ENCODE peak calls at places on chromosomes 4 and X, in six cellular contexts. D, I, O, T, Z and M are unnamed samples.

GRCh38 chr4:181952478-181952877 is 290.7 kb upstream of the TENM3 start:
- DNase-seq in D (peak), I (peak), O (peak), T (peak), Z (no peak), M (peak)

GRCh38 chr4:153467154-153467896 is 1.2 kb downstream of the TMEM131L start:
- DNase-seq in D (peak), I (peak), O (peak), T (peak), Z (peak), M (peak)

GRCh38 chr4:105496899-105497298 is 23.0 kb upstream of the PPA2 start:
- DNase-seq in D (no peak), I (no peak), O (no peak), T (no peak), Z (no peak), M (no peak)

GRCh38 chr4:40992472-40993298 is 221.7 kb downstream of the APBB2 start:
- DNase-seq in D (no peak), I (peak), O (no peak), T (no peak), Z (no peak), M (no peak)

GRCh38 chr4:143482753-143483362 is 30.6 kb upstream of the SMARCA5 start:
- DNase-seq in D (peak), I (peak), O (no peak), T (no peak), Z (no peak), M (no peak)

GRCh38 chr4:3016839-3017410 is 53.6 kb downstream of the GRK4 start:
- DNase-seq in D (no peak), I (no peak), O (no peak), T (no peak), Z (no peak), M (no peak)

GRCh38 chrX:78024349-78025108 is 55.1 kb upstream of the PGAM4 start:
- DNase-seq in D (peak), I (peak), O (no peak), T (peak), Z (peak), M (no peak)

GRCh38 chrX:101232316-101232715 is 12.7 kb downstream of the DRP2 start:
- DNase-seq in D (no peak), I (no peak), O (no peak), T (no peak), Z (no peak), M (no peak)

GRCh38 chr4:174828845-174829701 is at the start of gene GLRA3:
- DNase-seq in D (peak), I (peak), O (no peak), T (peak), Z (peak), M (no peak)

GRCh38 chr4:126701756-126702155 is 931.0 kb upstream of the INTU start:
- DNase-seq in D (no peak), I (peak), O (no peak), T (no peak), Z (no peak), M (no peak)

GRCh38 chr4:140829825-140830224 is 73.6 kb upstream of the TBC1D9 start:
- DNase-seq in D (no peak), I (no peak), O (no peak), T (no peak), Z (no peak), M (no peak)

GRCh38 chr4:62917649-62918048 is 1491.6 kb downstream of the TECRL start:
- DNase-seq in D (no peak), I (peak), O (no peak), T (no peak), Z (no peak), M (no peak)

GRCh38 chr4:77344784-77345183 is 187.8 kb downstream of the CCNG2 start:
- DNase-seq in D (no peak), I (no peak), O (no peak), T (no peak), Z (no peak), M (no peak)

GRCh38 chr4:74751247-74751646 is 43.1 kb downstream of the BTC start:
- DNase-seq in D (no peak), I (no peak), O (no peak), T (no peak), Z (no peak), M (no peak)

GRCh38 chr4:25253072-25253447 is 19.2 kb downstream of the PI4K2B start:
- DNase-seq in D (no peak), I (peak), O (no peak), T (no peak), Z (no peak), M (no peak)

GRCh38 chr4:633406-633805 is 8.0 kb downstream of the PDE6B start:
- DNase-seq in D (no peak), I (no peak), O (no peak), T (no peak), Z (no peak), M (no peak)

GRCh38 chr4:62622084-62622483 is 1422.0 kb downstream of the ADGRL3 start:
- DNase-seq in D (no peak), I (no peak), O (no peak), T (no peak), Z (no peak), M (no peak)

GRCh38 chrX:82081027-82081426 is 879.1 kb downstream of the SH3BGRL start:
- DNase-seq in D (no peak), I (no peak), O (no peak), T (no peak), Z (no peak), M (no peak)

GRCh38 chrX:9362529-9362928 is 102.3 kb upstream of the TBL1X start:
- DNase-seq in D (no peak), I (no peak), O (no peak), T (no peak), Z (no peak), M (no peak)

GRCh38 chr4:99811850-99812249 is 4.8 kb upstream of the DAPP1 start:
- DNase-seq in D (no peak), I (peak), O (no peak), T (peak), Z (peak), M (peak)

GRCh38 chr4:76989391-76990061 is 40.0 kb downstream of the SEPTIN11 start:
- DNase-seq in D (no peak), I (no peak), O (no peak), T (no peak), Z (no peak), M (no peak)

GRCh38 chrX:97539970-97540519 is 656.3 kb downstream of the RPA4 start:
- DNase-seq in D (no peak), I (no peak), O (no peak), T (no peak), Z (no peak), M (no peak)

GRCh38 chrX:107290019-107290418 is 83.6 kb downstream of the DNAAF6 start:
- DNase-seq in D (no peak), I (peak), O (no peak), T (no peak), Z (no peak), M (no peak)

GRCh38 chr4:5708171-5708828 is at the start of gene EVC2:
- DNase-seq in D (peak), I (peak), O (peak), T (peak), Z (peak), M (peak)

GRCh38 chrX:134622056-134622812 is 36.0 kb downstream of the PLAC1 start:
- DNase-seq in D (peak), I (peak), O (no peak), T (no peak), Z (no peak), M (no peak)

GRCh38 chr4:77201857-77202256 is 44.9 kb downstream of the CCNG2 start:
- DNase-seq in D (no peak), I (peak), O (no peak), T (no peak), Z (no peak), M (no peak)

GRCh38 chr4:55592014-55592413 is at the start of gene PDCL2:
- DNase-seq in D (no peak), I (no peak), O (no peak), T (no peak), Z (no peak), M (no peak)

GRCh38 chr4:161419822-161420221 is 744.0 kb downstream of the FSTL5 start:
- DNase-seq in D (no peak), I (peak), O (peak), T (no peak), Z (no peak), M (no peak)

GRCh38 chr4:1757836-1758235 is 35.3 kb upstream of the FGFR3 start:
- DNase-seq in D (no peak), I (no peak), O (no peak), T (no peak), Z (no peak), M (no peak)

GRCh38 chr4:15106417-15106816 is 104.1 kb downstream of the CPEB2 start:
- DNase-seq in D (no peak), I (no peak), O (no peak), T (no peak), Z (no peak), M (no peak)

GRCh38 chrX:138127314-138127713 is 561.4 kb downstream of the ZIC3 start:
- DNase-seq in D (no peak), I (peak), O (no peak), T (no peak), Z (no peak), M (no peak)

GRCh38 chrX:138128025-138128671 is 562.2 kb downstream of the ZIC3 start:
- DNase-seq in D (peak), I (peak), O (no peak), T (peak), Z (no peak), M (peak)
- TF ChIP-seq CTCF in D (peak), I (peak), O (no peak), T (peak), Z (peak), M (no peak)

GRCh38 chr4:71526626-71527406 is 188.0 kb downstream of the SLC4A4 start:
- DNase-seq in D (no peak), I (no peak), O (no peak), T (no peak), Z (no peak), M (no peak)
- TF ChIP-seq CTCF in D (no peak), I (no peak), O (no peak), T (no peak), Z (no peak), M (no peak)

GRCh38 chr4:183721207-183722081 is 62.4 kb downstream of the TRAPPC11 start:
- DNase-seq in D (peak), I (peak), O (no peak), T (peak), Z (peak), M (no peak)
- TF ChIP-seq CTCF in D (peak), I (peak), O (no peak), T (peak), Z (peak), M (no peak)

GRCh38 chr4:7845493-7846124 is 94.1 kb downstream of the AFAP1 start:
- DNase-seq in D (no peak), I (no peak), O (no peak), T (no peak), Z (no peak), M (no peak)
- TF ChIP-seq CTCF in D (no peak), I (no peak), O (no peak), T (no peak), Z (no peak), M (no peak)

DNA sequence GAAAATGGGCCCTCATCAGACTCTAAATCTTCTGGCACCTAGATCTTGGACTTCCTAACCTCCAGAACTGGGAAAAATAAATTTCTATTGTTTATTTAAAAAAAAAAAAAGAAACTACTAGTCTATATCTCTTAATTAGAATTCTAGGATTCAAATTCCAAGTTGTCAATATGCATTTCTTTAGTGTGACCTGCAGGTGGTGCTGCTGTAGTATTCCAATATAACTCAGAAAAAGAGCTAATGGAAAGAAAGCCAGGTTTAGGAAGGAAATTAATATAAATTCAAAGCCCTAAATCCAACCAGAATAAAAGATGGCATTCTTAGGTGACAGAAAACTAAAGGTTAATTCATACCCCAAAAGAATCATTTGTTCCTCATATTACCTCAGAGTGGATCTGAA is 80.0 kb upstream of the NALF2 start:
- DNase-seq in D (no peak), I (peak), O (no peak), T (no peak), Z (no peak), M (no peak)
- TF ChIP-seq CTCF in D (peak), I (no peak), O (no peak), T (no peak), Z (no peak), M (peak)

GRCh38 chr4:85964298-85964697 is 395.6 kb downstream of the MAPK10 start:
- DNase-seq in D (no peak), I (no peak), O (no peak), T (no peak), Z (no peak), M (no peak)
- TF ChIP-seq CTCF in D (peak), I (no peak), O (no peak), T (no peak), Z (no peak), M (no peak)

GRCh38 chr4:17128268-17128667 is 229.8 kb upstream of the LDB2 start:
- DNase-seq in D (no peak), I (no peak), O (no peak), T (no peak), Z (no peak), M (no peak)

GRCh38 chr4:17120761-17121160 is 222.3 kb upstream of the LDB2 start:
- DNase-seq in D (no peak), I (no peak), O (no peak), T (no peak), Z (no peak), M (no peak)

GRCh38 chr4:17126306-17126978 is 228.0 kb upstream of the LDB2 start:
- DNase-seq in D (no peak), I (no peak), O (no peak), T (no peak), Z (no peak), M (no peak)

DNA sequence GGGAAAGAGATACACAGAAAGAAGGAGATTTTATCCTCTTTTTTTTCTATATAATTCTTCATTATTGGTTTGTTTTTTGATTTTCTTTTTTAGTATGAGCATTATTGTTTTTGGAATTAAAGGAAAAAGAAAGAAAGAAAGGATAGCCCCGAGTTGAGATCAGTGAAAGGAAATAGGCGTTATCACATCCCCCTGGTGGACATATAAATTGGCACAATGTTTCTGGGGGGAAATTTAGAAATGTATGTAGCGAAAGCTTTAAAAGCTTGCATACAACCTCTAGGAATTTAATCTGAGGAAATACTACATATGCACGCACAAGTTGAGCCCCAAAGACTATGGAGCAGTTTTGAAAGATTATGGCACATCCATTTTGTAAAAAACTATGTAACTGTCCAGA is 226.3 kb upstream of the LDB2 start:
- DNase-seq in D (no peak), I (no peak), O (no peak), T (no peak), Z (no peak), M (no peak)
- TF ChIP-seq CTCF in D (no peak), I (no peak), O (no peak), T (no peak), Z (no peak), M (no peak)

DNA sequence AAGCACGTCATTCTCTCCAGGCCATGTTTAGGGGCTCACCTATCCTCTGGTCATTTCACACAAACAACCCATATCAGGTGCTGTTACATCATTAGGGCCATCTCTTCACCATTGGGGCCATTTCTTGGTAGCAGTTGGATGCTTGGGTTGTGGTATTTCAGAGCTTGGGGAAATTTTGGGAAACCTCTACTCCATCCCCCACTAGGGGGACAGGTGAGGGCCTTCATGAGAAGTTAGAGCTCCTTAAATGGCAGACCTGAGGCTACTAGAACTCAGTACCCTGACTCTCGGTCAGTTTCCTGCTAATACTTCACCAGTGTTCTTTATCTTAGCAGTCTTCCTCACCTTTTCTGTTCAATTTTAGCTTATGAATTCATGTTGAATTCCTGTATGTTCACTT is 50.2 kb downstream of the ZNF827 start:
- DNase-seq in D (no peak), I (no peak), O (no peak), T (no peak), Z (no peak), M (no peak)
- TF ChIP-seq CTCF in D (no peak), I (peak), O (no peak), T (peak), Z (no peak), M (no peak)

GRCh38 chrX:47958943-47959342 is 44.8 kb downstream of the ZNF182 start:
- DNase-seq in D (no peak), I (peak), O (no peak), T (no peak), Z (no peak), M (no peak)
- TF ChIP-seq CTCF in D (no peak), I (no peak), O (no peak), T (no peak), Z (peak), M (no peak)

GRCh38 chr4:4677825-4678522 is 136.1 kb upstream of the STX18 start:
- DNase-seq in D (no peak), I (no peak), O (no peak), T (no peak), Z (no peak), M (no peak)
- TF ChIP-seq CTCF in D (no peak), I (peak), O (peak), T (peak), Z (no peak), M (peak)